ENCODE peak calls at places on chromosomes 16 and 17, in eight cellular contexts. A, H, N, E, I, F, K and O are unnamed samples.

GRCh38 chr16:56815721-56816120 is 49.3 kb upstream of the SLC12A3 start:
- DNase-seq in A (no peak), H (no peak), N (peak; percentile 78), E (no peak), I (no peak), F (no peak), K (no peak), O (no peak)

GRCh38 chr16:31063843-31064611 is 10.0 kb downstream of the ZNF668 start:
- DNase-seq in A (no peak), H (no peak), N (no peak), E (no peak), I (no peak), F (no peak), K (no peak), O (no peak)

GRCh38 chr17:77322534-77323412 is 182.0 kb downstream of the SEC14L1 start:
- DNase-seq in A (peak; percentile 64), H (no peak), N (peak; percentile 95), E (no peak), I (peak; percentile 98), F (peak; percentile 74), K (peak; percentile 99), O (peak; percentile 86)

GRCh38 chr16:88619859-88620655 is 18.3 kb upstream of the IL17C start:
- DNase-seq in A (no peak), H (peak; percentile 64), N (no peak), E (no peak), I (no peak), F (no peak), K (no peak), O (no peak)

GRCh38 chr16:87233928-87234327 is 83.3 kb downstream of the C16orf95 start:
- DNase-seq in A (peak; percentile 37), H (no peak), N (no peak), E (no peak), I (no peak), F (peak; percentile 30), K (peak; percentile 61), O (no peak)

GRCh38 chr17:29078183-29079045 is 35.5 kb downstream of the PIPOX start:
- DNase-seq in A (no peak), H (no peak), N (no peak), E (no peak), I (no peak), F (no peak), K (peak; percentile 47), O (no peak)

GRCh38 chr17:49516190-49516589 is 21.1 kb downstream of the NGFR start:
- DNase-seq in A (no peak), H (no peak), N (no peak), E (no peak), I (no peak), F (no peak), K (peak; percentile 39), O (peak; percentile 49)

GRCh38 chr16:52597073-52597771 is 50.3 kb upstream of the TOX3 start:
- DNase-seq in A (no peak), H (no peak), N (no peak), E (no peak), I (no peak), F (no peak), K (no peak), O (no peak)

GRCh38 chr17:72383053-72383847 is 262.4 kb downstream of the SOX9 start:
- DNase-seq in A (no peak), H (no peak), N (no peak), E (no peak), I (no peak), F (no peak), K (no peak), O (no peak)

GRCh38 chr17:82235775-82236141 is 6.9 kb downstream of the SLC16A3 start:
- DNase-seq in A (no peak), H (no peak), N (peak; percentile 72), E (no peak), I (no peak), F (no peak), K (no peak), O (peak; percentile 85)

GRCh38 chr16:6913535-6913934 is 419.1 kb upstream of the RBFOX1 start:
- DNase-seq in A (no peak), H (no peak), N (no peak), E (no peak), I (no peak), F (no peak), K (no peak), O (no peak)

GRCh38 chr16:88782454-88783390 is 2.3 kb downstream of the PIEZO1 start:
- DNase-seq in A (no peak), H (no peak), N (peak; percentile 80), E (no peak), I (no peak), F (peak; percentile 53), K (peak; percentile 96), O (peak; percentile 80)